ENCODE peak calls at places on chromosomes 13 and 19, in seven cellular contexts. P is neuronal stem cell, U is A549, S is EL, K is kidney epithelial cell, X is fibroblast of lung, G is NCI-H510A. A is an unnamed sample.

GRCh38 chr19:35044317-35045117 is 3.0 kb downstream of the HPN start:
- DNase-seq in P (peak), U (peak), S (peak), K (no peak), X (peak), G (no peak), A (peak)

GRCh38 chr13:46342538-46342937 is 44.5 kb downstream of the RUBCNL start:
- DNase-seq in P (no peak), U (no peak), S (no peak), K (no peak), X (no peak), G (no peak), A (no peak)

GRCh38 chr19:57708641-57709354 is at the start of gene ZNF154:
- DNase-seq in P (peak), U (no peak), S (no peak), K (peak), X (peak), G (no peak), A (peak)

GRCh38 chr13:31545616-31546015 is 193.7 kb upstream of the RXFP2 start:
- DNase-seq in P (no peak), U (no peak), S (peak), K (no peak), X (no peak), G (no peak), A (no peak)

GRCh38 chr19:459724-460511 is 915 bp downstream of the SHC2 start:
- DNase-seq in P (peak), U (peak), S (peak), K (no peak), X (peak), G (peak), A (no peak)

GRCh38 chr13:60396783-60397692 is at the start of gene TDRD3:
- DNase-seq in P (peak), U (peak), S (peak), K (no peak), X (peak), G (peak), A (peak)

GRCh38 chr13:101640797-101641400 is 188.4 kb downstream of the ITGBL1 start:
- DNase-seq in P (no peak), U (peak), S (peak), K (peak), X (peak), G (no peak), A (no peak)

GRCh38 chr13:113722921-113723320 is 36.1 kb upstream of the TMEM255B start:
- DNase-seq in P (no peak), U (no peak), S (no peak), K (no peak), X (no peak), G (no peak), A (no peak)

GRCh38 chr13:25300861-25301346 is 521 bp upstream of the NUP58 start:
- DNase-seq in P (no peak), U (no peak), S (no peak), K (no peak), X (no peak), G (no peak), A (peak)

GRCh38 chr13:39815345-39816111 is 160.1 kb downstream of the COG6 start:
- DNase-seq in P (no peak), U (no peak), S (no peak), K (no peak), X (peak), G (no peak), A (no peak)

GRCh38 chr13:48801255-48801654 is 147.5 kb downstream of the CYSLTR2 start:
- DNase-seq in P (no peak), U (no peak), S (peak), K (no peak), X (peak), G (no peak), A (no peak)

GRCh38 chr13:72430923-72431322 is 296.5 kb downstream of the MZT1 start:
- DNase-seq in P (no peak), U (no peak), S (no peak), K (no peak), X (no peak), G (no peak), A (no peak)

GRCh38 chr13:72255908-72256307 is 388.9 kb upstream of the DACH1 start:
- DNase-seq in P (peak), U (peak), S (peak), K (no peak), X (peak), G (no peak), A (no peak)

GRCh38 chr19:11021760-11022144 is 60.9 kb downstream of the SMARCA4 start:
- DNase-seq in P (no peak), U (no peak), S (no peak), K (no peak), X (no peak), G (no peak), A (no peak)

GRCh38 chr13:112616586-112617381 is 28.8 kb upstream of the TUBGCP3 start:
- DNase-seq in P (no peak), U (peak), S (peak), K (no peak), X (peak), G (no peak), A (no peak)

GRCh38 chr13:51681037-51681678 is 96.9 kb downstream of the WDFY2 start:
- DNase-seq in P (no peak), U (peak), S (peak), K (no peak), X (peak), G (no peak), A (no peak)

GRCh38 chr19:38527466-38528136 is 90.2 kb downstream of the MAP4K1 start:
- DNase-seq in P (no peak), U (peak), S (no peak), K (no peak), X (no peak), G (no peak), A (no peak)

GRCh38 chr13:48731957-48732569 is 78.3 kb downstream of the CYSLTR2 start:
- DNase-seq in P (peak), U (peak), S (peak), K (no peak), X (no peak), G (no peak), A (peak)

GRCh38 chr13:108115739-108116138 is 99.6 kb downstream of the LIG4 start:
- DNase-seq in P (no peak), U (no peak), S (no peak), K (no peak), X (no peak), G (no peak), A (no peak)

GRCh38 chr19:46737275-46737654 is 8.6 kb upstream of the FKRP start:
- DNase-seq in P (no peak), U (no peak), S (no peak), K (no peak), X (no peak), G (no peak), A (no peak)

GRCh38 chr13:111317571-111318360 is 2.7 kb upstream of the TEX29 start:
- DNase-seq in P (no peak), U (no peak), S (no peak), K (no peak), X (no peak), G (no peak), A (no peak)

GRCh38 chr19:2327773-2328400 is 499 bp downstream of the LSM7 start:
- DNase-seq in P (peak), U (no peak), S (peak), K (peak), X (peak), G (no peak), A (no peak)

GRCh38 chr13:20525144-20525600 is 485 bp downstream of the CRYL1 start:
- DNase-seq in P (peak), U (no peak), S (peak), K (no peak), X (peak), G (no peak), A (no peak)

GRCh38 chr13:50222569-50223332 is 207.5 kb downstream of the KCNRG start:
- DNase-seq in P (no peak), U (no peak), S (peak), K (no peak), X (peak), G (no peak), A (no peak)

GRCh38 chr19:29305268-29305667 is 92.3 kb upstream of the UQCRFS1 start:
- DNase-seq in P (no peak), U (no peak), S (no peak), K (no peak), X (no peak), G (no peak), A (no peak)

A was measured in effector CD8-positive, alpha-beta T cell.